ENCODE peak calls at places on chromosomes 13 and 19, in four cellular contexts. X, E, P and F are unnamed samples.

GRCh38 chr19:45599286-45599685 is 2.7 kb downstream of the GPR4 start:
- DNase-seq in X (no peak), E (no peak), P (no peak), F (no peak)

GRCh38 chr13:80523134-80523533 is 182.2 kb upstream of the SPRY2 start:
- DNase-seq in X (no peak), E (no peak), P (no peak), F (no peak)

GRCh38 chr13:19985219-19985556 is 26.7 kb downstream of the ZMYM2 start:
- DNase-seq in X (no peak), E (no peak), P (no peak), F (no peak)

GRCh38 chr13:29165840-29166239 is 345.7 kb downstream of the MTUS2 start:
- DNase-seq in X (no peak), E (no peak), P (no peak), F (no peak)

GRCh38 chr13:33875658-33876401 is 57.9 kb downstream of the RFC3 start:
- DNase-seq in X (no peak), E (no peak), P (no peak), F (no peak)

GRCh38 chr19:2282062-2282861 is at the start of gene PEAK3:
- DNase-seq in X (peak), E (no peak), P (no peak), F (peak)

GRCh38 chr13:102799544-102800144 is 725 bp downstream of the BIVM start:
- DNase-seq in X (peak), E (peak), P (no peak), F (peak)

GRCh38 chr13:40798380-40798779 is 9.0 kb downstream of the SLC25A15 start:
- DNase-seq in X (no peak), E (no peak), P (no peak), F (no peak)

GRCh38 chr19:19606021-19606420 is 12.5 kb downstream of the PBX4 start:
- DNase-seq in X (no peak), E (peak), P (no peak), F (no peak)

GRCh38 chr19:5356918-5357317 is 16.3 kb upstream of the PTPRS start:
- DNase-seq in X (no peak), E (no peak), P (peak), F (no peak)

GRCh38 chr19:29845576-29846176 is 33.9 kb downstream of the CCNE1 start:
- DNase-seq in X (peak), E (no peak), P (no peak), F (no peak)

GRCh38 chr19:13978306-13978705 is 26.0 kb downstream of the DCAF15 start:
- DNase-seq in X (peak), E (peak), P (no peak), F (peak)

GRCh38 chr19:16559896-16560295 is 12.3 kb downstream of the SLC35E1 start:
- DNase-seq in X (no peak), E (no peak), P (no peak), F (no peak)

GRCh38 chr13:97141564-97142005 is 80.5 kb upstream of the MBNL2 start:
- DNase-seq in X (no peak), E (peak), P (peak), F (no peak)

GRCh38 chr19:46745521-46746280 is at the start of gene FKRP:
- DNase-seq in X (no peak), E (no peak), P (peak), F (no peak)